ENCODE peak calls at places on chromosomes 5 and 9, in nine cellular contexts. One of them, this sample, is unnamed. For H3K27me3, the result is how much of the 10 kb centered on the place peaks cover.

GRCh38 chr9:26746357-26747072 is 146.1 kb downstream of the CAAP1 start:
- DNase-seq in spleen: no peak
- DNase-seq in BJ: no peak
- DNase-seq in uterus: no peak
- DNase-seq in bronchial epithelial cell: peak
- DNase-seq in HCT116: peak
- DNase-seq in transverse colon: no peak
- DNase-seq in SK-N-SH: no peak
- DNase-seq in sigmoid colon: no peak
- DNase-seq in this sample: no peak

GRCh38 chr5:31291323-31291854 is 97.9 kb downstream of the CDH6 start:
- DNase-seq in spleen: no peak
- DNase-seq in BJ: no peak
- DNase-seq in uterus: no peak
- DNase-seq in bronchial epithelial cell: no peak
- DNase-seq in HCT116: no peak
- DNase-seq in transverse colon: no peak
- DNase-seq in SK-N-SH: peak
- DNase-seq in sigmoid colon: no peak
- DNase-seq in this sample: no peak

GRCh38 chr5:38417658-38418017 is 138.8 kb downstream of the LIFR start:
- DNase-seq in spleen: no peak
- DNase-seq in BJ: no peak
- DNase-seq in uterus: no peak
- DNase-seq in bronchial epithelial cell: no peak
- DNase-seq in HCT116: no peak
- DNase-seq in transverse colon: no peak
- DNase-seq in SK-N-SH: no peak
- DNase-seq in sigmoid colon: no peak
- DNase-seq in this sample: no peak

GRCh38 chr9:13721481-13722235 is 442.2 kb upstream of the MPDZ start:
- DNase-seq in spleen: no peak
- DNase-seq in BJ: no peak
- DNase-seq in uterus: no peak
- DNase-seq in bronchial epithelial cell: no peak
- DNase-seq in HCT116: no peak
- DNase-seq in transverse colon: no peak
- DNase-seq in SK-N-SH: no peak
- DNase-seq in sigmoid colon: no peak
- DNase-seq in this sample: no peak

GRCh38 chr5:37054391-37054790 is 177.8 kb downstream of the NIPBL start:
- DNase-seq in spleen: no peak
- DNase-seq in BJ: no peak
- DNase-seq in uterus: no peak
- DNase-seq in bronchial epithelial cell: no peak
- DNase-seq in HCT116: no peak
- DNase-seq in transverse colon: no peak
- DNase-seq in SK-N-SH: peak
- DNase-seq in sigmoid colon: no peak
- DNase-seq in this sample: no peak

GRCh38 chr5:136811551-136811950 is 446.2 kb upstream of the TRPC7 start:
- DNase-seq in spleen: no peak
- DNase-seq in BJ: peak
- DNase-seq in uterus: no peak
- DNase-seq in bronchial epithelial cell: peak
- DNase-seq in HCT116: no peak
- DNase-seq in transverse colon: no peak
- DNase-seq in SK-N-SH: no peak
- DNase-seq in sigmoid colon: no peak
- DNase-seq in this sample: no peak

GRCh38 chr9:19511694-19512093 is 102.9 kb downstream of the ACER2 start:
- DNase-seq in spleen: no peak
- DNase-seq in BJ: no peak
- DNase-seq in uterus: no peak
- DNase-seq in bronchial epithelial cell: no peak
- DNase-seq in HCT116: no peak
- DNase-seq in transverse colon: no peak
- DNase-seq in SK-N-SH: no peak
- DNase-seq in sigmoid colon: no peak
- DNase-seq in this sample: no peak

GRCh38 chr9:116692619-116693018 is 5.5 kb downstream of the TRIM32 start:
- DNase-seq in spleen: no peak
- DNase-seq in BJ: no peak
- DNase-seq in uterus: no peak
- DNase-seq in bronchial epithelial cell: peak
- DNase-seq in HCT116: no peak
- DNase-seq in transverse colon: no peak
- DNase-seq in SK-N-SH: no peak
- DNase-seq in sigmoid colon: no peak
- DNase-seq in this sample: no peak

GRCh38 chr5:138330813-138331448 is 673 bp downstream of the CDC25C start:
- DNase-seq in spleen: no peak
- DNase-seq in BJ: no peak
- DNase-seq in uterus: no peak
- DNase-seq in bronchial epithelial cell: peak
- DNase-seq in HCT116: no peak
- DNase-seq in transverse colon: no peak
- DNase-seq in SK-N-SH: no peak
- DNase-seq in sigmoid colon: no peak
- DNase-seq in this sample: no peak

GRCh38 chr5:145450286-145450969 is 384.7 kb downstream of the PRELID2 start:
- DNase-seq in spleen: no peak
- DNase-seq in BJ: no peak
- DNase-seq in uterus: no peak
- DNase-seq in bronchial epithelial cell: no peak
- DNase-seq in HCT116: no peak
- DNase-seq in transverse colon: no peak
- DNase-seq in SK-N-SH: no peak
- DNase-seq in sigmoid colon: no peak
- DNase-seq in this sample: no peak

GRCh38 chr5:172793577-172794488 is 22.8 kb upstream of the DUSP1 start:
- DNase-seq in spleen: no peak
- DNase-seq in BJ: no peak
- DNase-seq in uterus: no peak
- DNase-seq in bronchial epithelial cell: peak
- DNase-seq in HCT116: no peak
- DNase-seq in transverse colon: no peak
- DNase-seq in SK-N-SH: no peak
- DNase-seq in sigmoid colon: peak
- DNase-seq in this sample: no peak

GRCh38 chr9:87708989-87709706 is 16.8 kb upstream of the CTSL start:
- DNase-seq in spleen: no peak
- DNase-seq in BJ: no peak
- DNase-seq in uterus: no peak
- DNase-seq in bronchial epithelial cell: no peak
- DNase-seq in HCT116: no peak
- DNase-seq in transverse colon: no peak
- DNase-seq in SK-N-SH: no peak
- DNase-seq in sigmoid colon: no peak
- DNase-seq in this sample: no peak

GRCh38 chr5:128574041-128574440 is 36.0 kb upstream of the FBN2 start:
- DNase-seq in spleen: no peak
- DNase-seq in BJ: no peak
- DNase-seq in uterus: no peak
- DNase-seq in bronchial epithelial cell: peak
- DNase-seq in HCT116: no peak
- DNase-seq in transverse colon: no peak
- DNase-seq in SK-N-SH: no peak
- DNase-seq in sigmoid colon: no peak
- DNase-seq in this sample: no peak

GRCh38 chr9:110125207-110125751 is 82.7 kb downstream of the C9orf152 start:
- DNase-seq in spleen: peak
- DNase-seq in BJ: peak
- DNase-seq in uterus: peak
- DNase-seq in bronchial epithelial cell: no peak
- DNase-seq in HCT116: no peak
- DNase-seq in transverse colon: peak
- DNase-seq in SK-N-SH: no peak
- DNase-seq in sigmoid colon: peak
- DNase-seq in this sample: peak

GRCh38 chr5:92508271-92508670 is 1072.7 kb downstream of the NR2F1-AS1 start:
- DNase-seq in spleen: no peak
- DNase-seq in BJ: no peak
- DNase-seq in uterus: no peak
- DNase-seq in bronchial epithelial cell: peak
- DNase-seq in HCT116: no peak
- DNase-seq in transverse colon: no peak
- DNase-seq in SK-N-SH: no peak
- DNase-seq in sigmoid colon: no peak
- DNase-seq in this sample: no peak

GRCh38 chr5:179313849-179314521 is 31.3 kb downstream of the ADAMTS2 start:
- DNase-seq in spleen: peak
- DNase-seq in BJ: peak
- DNase-seq in uterus: peak
- DNase-seq in bronchial epithelial cell: no peak
- DNase-seq in HCT116: no peak
- DNase-seq in transverse colon: peak
- DNase-seq in SK-N-SH: peak
- DNase-seq in sigmoid colon: peak
- DNase-seq in this sample: peak

GRCh38 chr9:35904966-35905781 is 828 bp upstream of the HRCT1 start:
- DNase-seq in spleen: no peak
- DNase-seq in BJ: no peak
- DNase-seq in uterus: no peak
- DNase-seq in bronchial epithelial cell: peak
- DNase-seq in HCT116: no peak
- DNase-seq in transverse colon: peak
- DNase-seq in SK-N-SH: no peak
- DNase-seq in sigmoid colon: no peak
- DNase-seq in this sample: peak

GRCh38 chr9:24245988-24246387 is 299.7 kb downstream of the IZUMO3 start:
- DNase-seq in spleen: no peak
- DNase-seq in BJ: no peak
- DNase-seq in uterus: no peak
- DNase-seq in bronchial epithelial cell: peak
- DNase-seq in HCT116: peak
- DNase-seq in transverse colon: no peak
- DNase-seq in SK-N-SH: peak
- DNase-seq in sigmoid colon: no peak
- DNase-seq in this sample: no peak

GRCh38 chr9:95822583-95823431 is 52.7 kb upstream of the ERCC6L2 start:
- DNase-seq in spleen: no peak
- DNase-seq in BJ: peak
- DNase-seq in uterus: no peak
- DNase-seq in bronchial epithelial cell: peak
- DNase-seq in HCT116: peak
- DNase-seq in transverse colon: no peak
- DNase-seq in SK-N-SH: no peak
- DNase-seq in sigmoid colon: no peak
- DNase-seq in this sample: no peak

GRCh38 chr9:128259156-128259555 is 16.7 kb downstream of the GOLGA2 start:
- DNase-seq in spleen: no peak
- DNase-seq in BJ: no peak
- DNase-seq in uterus: no peak
- DNase-seq in bronchial epithelial cell: no peak
- DNase-seq in HCT116: no peak
- DNase-seq in transverse colon: no peak
- DNase-seq in SK-N-SH: no peak
- DNase-seq in sigmoid colon: no peak
- DNase-seq in this sample: no peak
- TF ChIP-seq CTCF in spleen: no peak
- TF ChIP-seq CTCF in BJ: no peak
- TF ChIP-seq CTCF in uterus: no peak
- TF ChIP-seq CTCF in bronchial epithelial cell: no peak
- TF ChIP-seq CTCF in HCT116: peak
- TF ChIP-seq CTCF in transverse colon: no peak
- TF ChIP-seq CTCF in SK-N-SH: no peak
- TF ChIP-seq CTCF in sigmoid colon: no peak
- TF ChIP-seq CTCF in this sample: no peak

GRCh38 chr9:137301086-137301947 is 754 bp downstream of the NRARP start:
- DNase-seq in spleen: no peak
- DNase-seq in BJ: no peak
- DNase-seq in uterus: no peak
- DNase-seq in bronchial epithelial cell: no peak
- DNase-seq in HCT116: peak
- DNase-seq in transverse colon: peak
- DNase-seq in SK-N-SH: peak
- DNase-seq in sigmoid colon: no peak
- DNase-seq in this sample: no peak
- H3K27me3 ChIP-seq in spleen: under half
- H3K27me3 ChIP-seq in BJ: under half
- H3K27me3 ChIP-seq in uterus: under half
- H3K27me3 ChIP-seq in bronchial epithelial cell: under half
- H3K27me3 ChIP-seq in HCT116: under half
- H3K27me3 ChIP-seq in transverse colon: under half
- H3K27me3 ChIP-seq in SK-N-SH: under half
- H3K27me3 ChIP-seq in sigmoid colon: half or more
- H3K27me3 ChIP-seq in this sample: under half

GRCh38 chr9:37037744-37038640 is 3.9 kb upstream of the PAX5 start:
- DNase-seq in spleen: peak
- DNase-seq in BJ: no peak
- DNase-seq in uterus: no peak
- DNase-seq in bronchial epithelial cell: no peak
- DNase-seq in HCT116: no peak
- DNase-seq in transverse colon: peak
- DNase-seq in SK-N-SH: peak
- DNase-seq in sigmoid colon: no peak
- DNase-seq in this sample: no peak

GRCh38 chr9:37039065-37039464 is 5.0 kb upstream of the PAX5 start:
- DNase-seq in spleen: no peak
- DNase-seq in BJ: no peak
- DNase-seq in uterus: no peak
- DNase-seq in bronchial epithelial cell: no peak
- DNase-seq in HCT116: no peak
- DNase-seq in transverse colon: no peak
- DNase-seq in SK-N-SH: no peak
- DNase-seq in sigmoid colon: no peak
- DNase-seq in this sample: no peak

GRCh38 chr9:37036237-37037136 is 2.4 kb upstream of the PAX5 start:
- DNase-seq in spleen: peak
- DNase-seq in BJ: no peak
- DNase-seq in uterus: no peak
- DNase-seq in bronchial epithelial cell: no peak
- DNase-seq in HCT116: no peak
- DNase-seq in transverse colon: peak
- DNase-seq in SK-N-SH: peak
- DNase-seq in sigmoid colon: no peak
- DNase-seq in this sample: no peak

GRCh38 chr9:37035472-37036236 is 1.6 kb upstream of the PAX5 start:
- DNase-seq in spleen: peak
- DNase-seq in BJ: no peak
- DNase-seq in uterus: no peak
- DNase-seq in bronchial epithelial cell: peak
- DNase-seq in HCT116: no peak
- DNase-seq in transverse colon: no peak
- DNase-seq in SK-N-SH: peak
- DNase-seq in sigmoid colon: no peak
- DNase-seq in this sample: no peak

GRCh38 chr9:37037137-37037743 is 3.2 kb upstream of the PAX5 start:
- DNase-seq in spleen: peak
- DNase-seq in BJ: no peak
- DNase-seq in uterus: no peak
- DNase-seq in bronchial epithelial cell: peak
- DNase-seq in HCT116: no peak
- DNase-seq in transverse colon: no peak
- DNase-seq in SK-N-SH: no peak
- DNase-seq in sigmoid colon: no peak
- DNase-seq in this sample: no peak
- H3K4me3 ChIP-seq in spleen: peak
- H3K4me3 ChIP-seq in BJ: peak
- H3K4me3 ChIP-seq in uterus: peak
- H3K4me3 ChIP-seq in bronchial epithelial cell: peak
- H3K4me3 ChIP-seq in HCT116: no peak
- H3K4me3 ChIP-seq in transverse colon: peak
- H3K4me3 ChIP-seq in SK-N-SH: peak
- H3K4me3 ChIP-seq in sigmoid colon: peak
- H3K4me3 ChIP-seq in this sample: peak

GRCh38 chr5:108148715-108149139 is 233.2 kb downstream of the FBXL17 start:
- DNase-seq in spleen: no peak
- DNase-seq in BJ: peak
- DNase-seq in uterus: no peak
- DNase-seq in bronchial epithelial cell: peak
- DNase-seq in HCT116: no peak
- DNase-seq in transverse colon: no peak
- DNase-seq in SK-N-SH: peak
- DNase-seq in sigmoid colon: no peak
- DNase-seq in this sample: no peak
- TF ChIP-seq CTCF in spleen: no peak
- TF ChIP-seq CTCF in BJ: peak
- TF ChIP-seq CTCF in uterus: no peak
- TF ChIP-seq CTCF in bronchial epithelial cell: peak
- TF ChIP-seq CTCF in HCT116: peak
- TF ChIP-seq CTCF in transverse colon: peak
- TF ChIP-seq CTCF in SK-N-SH: peak
- TF ChIP-seq CTCF in sigmoid colon: no peak
- TF ChIP-seq CTCF in this sample: no peak

This sample was measured in lung.